ENCODE peak calls at places on chromosomes 1 and 21, in seven cellular contexts. R is pancreas, K is ascending aorta, I is ovary, E is fibroblast of lung, V is GM12878, L is heart right ventricle. W is an unnamed sample. For H3K9me3, the result is how much of the 10 kb centered on the place peaks cover.

GRCh38 chr1:26721669-26722355 is 26.0 kb downstream of the ARID1A start:
- DNase-seq in K (no peak), L (no peak), E (no peak), V (no peak), R (no peak), I (no peak), W (no peak)

GRCh38 chr1:184387871-184388670 is 1.2 kb downstream of the C1orf21 start:
- DNase-seq in K (no peak), E (peak), R (peak), V (no peak), L (peak), I (peak), W (peak)

GRCh38 chr1:31243451-31244286 is 4.0 kb upstream of the NKAIN1 start:
- DNase-seq in L (no peak), E (peak), K (no peak), I (no peak), R (no peak), V (no peak), W (no peak)

GRCh38 chr21:42384184-42384583 is 11.7 kb downstream of the TMPRSS3 start:
- DNase-seq in V (no peak), E (no peak), K (no peak), R (no peak), I (no peak), L (no peak), W (no peak)

GRCh38 chr1:155981266-155982088 is 3.1 kb upstream of the ARHGEF2 start:
- DNase-seq in V (no peak), E (peak), L (no peak), K (no peak), I (no peak), R (no peak), W (peak)

GRCh38 chr1:59520759-59521442 is 224.0 kb downstream of the FGGY start:
- DNase-seq in E (peak), V (no peak), R (no peak), L (peak), K (no peak), I (peak), W (peak)

GRCh38 chr1:245260116-245260882 is 105.5 kb downstream of the KIF26B start:
- DNase-seq in K (no peak), E (no peak), I (no peak), R (no peak), L (no peak), V (no peak), W (no peak)

GRCh38 chr1:167409183-167409582 is 109.1 kb downstream of the CD247 start:
- DNase-seq in E (no peak), R (no peak), L (no peak), I (no peak), K (no peak), V (no peak), W (no peak)

GRCh38 chr1:7333576-7333975 is 437.5 kb upstream of the VAMP3 start:
- DNase-seq in R (no peak), K (no peak), I (no peak), E (no peak), V (no peak), L (no peak), W (no peak)

GRCh38 chr1:159207080-159207479 is 2.4 kb downstream of the ACKR1 start:
- DNase-seq in I (no peak), L (no peak), R (no peak), V (no peak), E (no peak), K (no peak), W (no peak)

GRCh38 chr1:15261155-15262002 is 14.4 kb downstream of the FHAD1 start:
- DNase-seq in K (peak), R (no peak), E (no peak), L (peak), I (peak), V (no peak), W (no peak)

GRCh38 chr1:168470821-168471473 is 72.8 kb downstream of the XCL2 start:
- DNase-seq in R (no peak), L (no peak), E (peak), I (no peak), K (no peak), V (no peak), W (peak)

GRCh38 chr1:220808501-220809186 is 21.9 kb downstream of the MTARC1 start:
- DNase-seq in R (no peak), L (no peak), E (no peak), I (no peak), K (no peak), V (no peak), W (no peak)

GRCh38 chr1:179881642-179882252 is 338 bp upstream of the TOR1AIP1 start:
- DNase-seq in V (no peak), I (peak), R (no peak), K (peak), L (peak), E (peak), W (peak)

GRCh38 chr1:167775178-167775577 is 53.4 kb downstream of the MPZL1 start:
- DNase-seq in V (no peak), K (no peak), I (no peak), L (no peak), E (no peak), R (no peak), W (no peak)

GRCh38 chr1:243325305-243325890 is 69.6 kb downstream of the SDCCAG8 start:
- DNase-seq in V (no peak), L (no peak), R (no peak), E (peak), I (no peak), K (no peak), W (peak)

GRCh38 chr21:44723177-44724131 is 12.1 kb upstream of the TSPEAR start:
- DNase-seq in K (no peak), L (no peak), R (peak), E (no peak), I (no peak), V (no peak), W (no peak)

GRCh38 chr1:234955107-234955731 is 173.4 kb downstream of the TOMM20 start:
- DNase-seq in I (peak), E (peak), V (no peak), L (peak), K (no peak), R (no peak), W (no peak)

GRCh38 chr1:201268604-201269151 is 14.6 kb upstream of the PKP1 start:
- DNase-seq in R (peak), K (no peak), I (no peak), V (no peak), E (peak), L (no peak), W (peak)

GRCh38 chr1:99441234-99442095 is 177.2 kb downstream of the PLPPR4 start:
- DNase-seq in I (no peak), E (peak), K (no peak), V (no peak), L (no peak), R (no peak), W (peak)

GRCh38 chr1:92315766-92316413 is 17.0 kb downstream of the RPAP2 start:
- DNase-seq in E (no peak), V (no peak), R (no peak), I (no peak), K (no peak), L (no peak), W (no peak)

GRCh38 chr1:203000217-203000944 is 6.8 kb upstream of the TMEM183A start:
- DNase-seq in L (no peak), V (no peak), E (no peak), R (no peak), I (no peak), K (no peak), W (no peak)

GRCh38 chr1:225651872-225652725 is 824 bp downstream of the ENAH start:
- DNase-seq in V (no peak), E (peak), L (peak), K (no peak), R (no peak), I (peak), W (no peak)

GRCh38 chr1:226971765-226972164 is 31.7 kb downstream of the COQ8A start:
- DNase-seq in K (no peak), I (no peak), E (no peak), L (no peak), V (no peak), R (no peak), W (no peak)

GRCh38 chr21:25997788-25998611 is 172.6 kb downstream of the APP start:
- DNase-seq in V (no peak), E (no peak), R (no peak), K (no peak), L (peak), I (no peak), W (no peak)

GRCh38 chr1:111275780-111276433 is 14.7 kb upstream of the CHIA start:
- DNase-seq in K (no peak), V (no peak), I (no peak), L (no peak), E (no peak), R (no peak), W (no peak)

GRCh38 chr1:101996830-101997485 is at the start of gene OLFM3:
- DNase-seq in K (no peak), E (no peak), I (no peak), R (peak), V (no peak), L (no peak), W (no peak)

GRCh38 chr1:70364439-70364838 is 9.9 kb upstream of the ANKRD13C start:
- DNase-seq in E (no peak), K (no peak), I (no peak), V (no peak), R (no peak), L (no peak), W (no peak)

GRCh38 chr1:74426208-74426932 is 86.0 kb downstream of the LRRC53 start:
- DNase-seq in I (no peak), R (no peak), V (no peak), K (no peak), E (peak), L (no peak), W (no peak)

GRCh38 chr1:153344718-153345025 is 4.0 kb downstream of the PGLYRP4 start:
- DNase-seq in L (no peak), R (no peak), I (no peak), E (no peak), V (no peak), K (no peak), W (no peak)

GRCh38 chr21:33401617-33401967 is 1.6 kb upstream of the IFNGR2 start:
- DNase-seq in I (no peak), V (no peak), R (no peak), L (no peak), K (no peak), E (no peak), W (no peak)

GRCh38 chr1:215018555-215018954 is 64.0 kb upstream of the KCNK2 start:
- DNase-seq in L (no peak), R (no peak), V (no peak), I (no peak), K (no peak), E (peak), W (peak)

GRCh38 chr1:200959341-200959985 is 64.1 kb downstream of the KIF21B start:
- DNase-seq in R (peak), I (no peak), L (no peak), V (no peak), K (no peak), E (no peak), W (no peak)

GRCh38 chr1:205343431-205344009 is 13.2 kb downstream of the KLHDC8A start:
- DNase-seq in L (no peak), E (no peak), I (no peak), K (no peak), R (no peak), V (no peak), W (no peak)
- H3K4me3 ChIP-seq in L (peak), E (no peak), I (peak), K (peak), R (peak), V (no peak), W (peak)

DNA sequence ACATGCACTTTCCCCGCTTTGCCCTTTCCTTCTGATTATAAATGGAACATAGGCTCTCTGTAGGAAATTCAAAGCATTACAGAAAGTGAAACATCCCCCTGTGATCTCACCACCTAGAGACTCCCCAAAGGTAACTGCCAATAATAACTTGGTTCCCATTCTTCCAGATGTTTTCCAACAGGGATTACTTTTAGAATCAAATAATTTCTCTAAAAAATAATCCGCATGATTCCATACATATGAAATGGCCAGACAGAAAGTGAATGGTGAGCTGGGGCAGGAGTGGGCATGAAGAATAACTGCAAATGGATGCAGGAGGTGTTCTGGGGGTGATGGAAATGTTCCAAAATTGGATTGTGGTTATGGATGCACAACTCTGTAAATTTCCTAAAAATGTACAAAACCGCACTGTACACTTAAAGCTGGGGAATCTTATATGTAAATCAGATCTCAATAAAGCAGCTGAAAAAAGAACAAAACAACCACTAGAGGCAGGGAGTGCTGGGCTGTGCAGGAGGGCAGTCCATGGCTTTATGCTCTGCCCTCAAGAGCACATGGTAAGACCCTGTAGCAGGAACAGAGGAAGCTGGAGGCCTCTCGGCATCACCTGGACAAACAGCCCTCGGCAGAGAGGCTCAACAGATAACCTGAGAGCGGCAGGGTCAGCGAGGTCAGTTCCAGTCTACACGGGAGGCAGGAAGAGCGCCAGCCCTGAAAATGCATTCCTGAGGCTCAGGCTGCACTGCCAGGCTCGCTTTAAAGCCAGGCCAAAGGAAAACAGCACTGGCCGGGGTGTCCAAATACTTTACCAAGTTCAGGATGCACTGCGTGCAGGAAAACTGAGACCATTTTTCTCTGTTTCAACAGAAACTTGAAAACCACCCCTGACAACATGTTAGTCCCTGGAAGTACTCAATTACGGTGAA is 39.7 kb downstream of the CAPZB start:
- DNase-seq in I (no peak), L (no peak), R (no peak), E (no peak), K (no peak), V (no peak), W (no peak)
- TF ChIP-seq CTCF in I (no peak), L (no peak), R (no peak), E (peak), K (peak), V (peak), W (peak)

DNA sequence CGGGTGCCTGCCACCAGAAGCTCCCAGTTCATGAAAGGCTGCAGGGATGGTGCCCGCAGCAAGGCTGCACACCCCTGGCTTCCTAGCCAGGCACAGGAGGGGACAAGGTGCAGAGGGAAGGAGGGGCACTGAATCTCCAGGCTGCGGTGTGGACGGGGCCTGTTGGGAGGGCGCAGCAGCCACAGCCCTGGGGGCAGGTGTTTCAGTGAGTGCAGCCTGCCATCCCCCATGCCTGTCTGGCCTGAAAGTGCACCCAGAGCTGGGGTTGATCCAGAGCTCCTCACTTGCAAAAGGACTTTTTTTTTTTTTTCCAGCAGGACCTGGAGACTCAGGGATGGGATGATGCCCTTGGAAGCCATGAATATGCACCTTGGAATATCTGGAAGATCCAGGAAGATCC is 153.7 kb upstream of the C1orf174 start:
- DNase-seq in E (no peak), L (no peak), I (no peak), K (no peak), R (no peak), V (no peak), W (no peak)
- H3K9me3 ChIP-seq in E (under half), L (under half), I (under half), K (under half), R (under half), V (under half), W (half or more)

DNA sequence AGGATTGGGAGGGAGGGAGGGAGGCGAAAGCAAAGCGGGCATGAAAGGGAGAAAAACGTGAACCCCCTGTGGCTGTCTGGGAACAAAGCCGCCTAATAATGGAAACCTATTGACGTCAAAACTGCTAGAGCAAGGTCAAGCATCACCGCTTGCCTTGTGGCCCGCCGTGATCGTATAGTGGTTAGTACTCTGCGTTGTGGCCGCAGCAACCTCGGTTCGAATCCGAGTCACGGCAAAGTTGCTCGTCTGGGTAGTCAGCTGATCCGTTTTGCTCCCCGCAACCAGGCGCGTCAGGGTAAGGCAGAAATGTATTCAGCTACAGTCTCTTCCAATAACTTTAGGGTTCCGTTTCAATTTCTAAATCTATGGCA is 99.2 kb downstream of the PRKAB2 start:
- DNase-seq in K (no peak), I (no peak), R (no peak), V (no peak), L (no peak), E (no peak), W (no peak)
- H3K4me3 ChIP-seq in K (no peak), I (no peak), R (no peak), V (no peak), L (peak), E (peak), W (no peak)

GRCh38 chr1:192545781-192546521 is 29.6 kb upstream of the RGS1 start:
- DNase-seq in V (peak), L (no peak), K (no peak), E (no peak), I (no peak), R (no peak), W (no peak)
- TF ChIP-seq CTCF in V (no peak), L (no peak), K (peak), E (no peak), I (no peak), R (no peak), W (peak)

W was measured in AG04450.